ENCODE peak calls at places on chromosome 4, in six cellular contexts. R is activated CD8-positive, alpha-beta memory T cell treated with anti-CD3 and anti-CD28 coated beads for 48 hours; W is T-helper 2 cell; T is neuronal stem cell; J is right lobe of liver; K is PC-9. Z is an unnamed sample.

GRCh38 chr4:65918217-65918616 is 247.9 kb upstream of the EPHA5 start:
- DNase-seq in R (no peak), W (no peak), T (no peak), J (no peak), K (no peak), Z (no peak)

GRCh38 chr4:52991452-52991851 is 129.3 kb downstream of the RASL11B start:
- DNase-seq in R (no peak), W (no peak), T (no peak), J (no peak), K (no peak), Z (no peak)

GRCh38 chr4:70544279-70544870 is 26.0 kb downstream of the AMTN start:
- DNase-seq in R (no peak), W (no peak), T (peak), J (no peak), K (no peak), Z (no peak)

GRCh38 chr4:33661636-33662035 is 2582.7 kb downstream of the ARAP2 start:
- DNase-seq in R (no peak), W (no peak), T (no peak), J (no peak), K (no peak), Z (no peak)

GRCh38 chr4:153573881-153574807 is 108.0 kb downstream of the TMEM131L start:
- DNase-seq in R (no peak), W (peak), T (no peak), J (peak), K (peak), Z (peak)

GRCh38 chr4:6093671-6094070 is 75.4 kb upstream of the C4orf50 start:
- DNase-seq in R (no peak), W (no peak), T (no peak), J (no peak), K (no peak), Z (no peak)

GRCh38 chr4:98571161-98571786 is 87.1 kb downstream of the TSPAN5 start:
- DNase-seq in R (no peak), W (no peak), T (no peak), J (no peak), K (no peak), Z (no peak)

GRCh38 chr4:189049682-189050081 is 891.0 kb upstream of the FRG1 start:
- DNase-seq in R (no peak), W (no peak), T (no peak), J (no peak), K (no peak), Z (no peak)

GRCh38 chr4:114597410-114598115 is 1.0 kb upstream of the UGT8 start:
- DNase-seq in R (no peak), W (no peak), T (peak), J (no peak), K (no peak), Z (no peak)

GRCh38 chr4:1533501-1534064 is 127.3 kb upstream of the NKX1-1 start:
- DNase-seq in R (no peak), W (no peak), T (no peak), J (peak), K (no peak), Z (no peak)

GRCh38 chr4:1050486-1051213 is 39.2 kb downstream of the FGFRL1 start:
- DNase-seq in R (no peak), W (no peak), T (no peak), J (peak), K (no peak), Z (no peak)

GRCh38 chr4:44446801-44447562 is 1.6 kb downstream of the KCTD8 start:
- DNase-seq in R (no peak), W (no peak), T (peak), J (no peak), K (no peak), Z (no peak)

GRCh38 chr4:7061815-7062214 is 6.0 kb downstream of the GRPEL1 start:
- DNase-seq in R (no peak), W (no peak), T (no peak), J (no peak), K (no peak), Z (no peak)

GRCh38 chr4:46956451-46956850 is 36.9 kb downstream of the GABRA4 start:
- DNase-seq in R (no peak), W (no peak), T (no peak), J (no peak), K (no peak), Z (no peak)

GRCh38 chr4:183099537-183100297 is 660 bp downstream of the WWC2 start:
- DNase-seq in R (no peak), W (no peak), T (peak), J (peak), K (no peak), Z (no peak)

GRCh38 chr4:61308033-61308432 is 107.9 kb downstream of the ADGRL3 start:
- DNase-seq in R (no peak), W (no peak), T (no peak), J (no peak), K (no peak), Z (no peak)

Z was measured in NK-92 treated with Interleukin-12 subunit alpha and Interleukin-12 subunit beta, amount 100 ng/mL, for 24 hours.